ENCODE peak calls at places on chromosomes 6 and 20, in eight cellular contexts. A, L, P, Q, G, O, R and D are unnamed samples.

GRCh38 chr6:139457482-139457881 is 83.0 kb upstream of the CITED2 start:
- DNase-seq in A (no peak), L (no peak), P (no peak), Q (no peak), G (no peak), O (no peak), R (no peak), D (no peak)

GRCh38 chr20:41387433-41387832 is 20.8 kb upstream of the EMILIN3 start:
- DNase-seq in A (no peak), L (no peak), P (no peak), Q (no peak), G (no peak), O (no peak), R (no peak), D (no peak)

GRCh38 chr6:139533573-139534471 is 159.4 kb upstream of the CITED2 start:
- DNase-seq in A (no peak), L (no peak), P (peak; percentile 74), Q (no peak), G (peak; percentile 55), O (peak; percentile 76), R (no peak), D (no peak)

GRCh38 chr6:36677753-36678487 is 594 bp upstream of the CDKN1A start:
- DNase-seq in A (no peak), L (no peak), P (no peak), Q (no peak), G (no peak), O (no peak), R (no peak), D (no peak)

GRCh38 chr20:34110025-34111013 is 1.7 kb downstream of the EIF2S2 start:
- DNase-seq in A (no peak), L (no peak), P (no peak), Q (no peak), G (no peak), O (no peak), R (no peak), D (no peak)

GRCh38 chr6:80689700-80690099 is 583.2 kb downstream of the BCKDHB start:
- DNase-seq in A (no peak), L (no peak), P (no peak), Q (no peak), G (no peak), O (no peak), R (no peak), D (no peak)

GRCh38 chr6:54335871-54336270 is 27.6 kb downstream of the TINAG start:
- DNase-seq in A (no peak), L (no peak), P (no peak), Q (no peak), G (no peak), O (no peak), R (no peak), D (no peak)

GRCh38 chr20:3239026-3239866 is at the start of gene SLC4A11:
- DNase-seq in A (no peak), L (no peak), P (peak; percentile 77), Q (no peak), G (peak; percentile 80), O (peak; percentile 77), R (peak; percentile 67), D (no peak)

GRCh38 chr20:50475879-50476292 is 34.3 kb upstream of the PTPN1 start:
- DNase-seq in A (no peak), L (no peak), P (peak; percentile 74), Q (peak; percentile 72), G (peak; percentile 42), O (peak; percentile 49), R (no peak), D (no peak)

GRCh38 chr6:160259585-160259984 is 964 bp upstream of the SLC22A2 start:
- DNase-seq in A (no peak), L (no peak), P (no peak), Q (no peak), G (no peak), O (no peak), R (no peak), D (no peak)

GRCh38 chr6:123640567-123641187 is 3.9 kb upstream of the TRDN start:
- DNase-seq in A (no peak), L (no peak), P (no peak), Q (no peak), G (no peak), O (no peak), R (no peak), D (no peak)

GRCh38 chr20:10731190-10731955 is 57.6 kb upstream of the JAG1 start:
- DNase-seq in A (no peak), L (no peak), P (no peak), Q (no peak), G (no peak), O (no peak), R (no peak), D (no peak)

GRCh38 chr20:59580991-59581401 is 23.3 kb upstream of the PHACTR3 start:
- DNase-seq in A (no peak), L (no peak), P (no peak), Q (no peak), G (no peak), O (no peak), R (no peak), D (peak; percentile 40)

GRCh38 chr6:46736913-46737312 is 1.7 kb upstream of the PLA2G7 start:
- DNase-seq in A (no peak), L (no peak), P (no peak), Q (no peak), G (no peak), O (no peak), R (no peak), D (no peak)

GRCh38 chr20:44571367-44571766 is 11.0 kb upstream of the PKIG start:
- DNase-seq in A (no peak), L (no peak), P (no peak), Q (no peak), G (no peak), O (no peak), R (no peak), D (no peak)

GRCh38 chr6:35486005-35486925 is 10.6 kb downstream of the TEAD3 start:
- DNase-seq in A (no peak), L (no peak), P (peak; percentile 92), Q (peak; percentile 94), G (peak; percentile 86), O (peak; percentile 70), R (no peak), D (peak; percentile 86)
- TF ChIP-seq POLR2A in A (no peak), L (no peak), P (peak; percentile 70), Q (peak; percentile 40), G (no peak), O (no peak), R (no peak), D (no peak)

GRCh38 chr6:11044712-11045167 is 635 bp upstream of the ELOVL2 start:
- DNase-seq in A (no peak), L (no peak), P (no peak), Q (no peak), G (no peak), O (no peak), R (no peak), D (no peak)
- H3K27me3 ChIP-seq in A (peaks cover 83% of the 10 kb centered on the region), L (peaks cover 87% of the 10 kb centered on the region), P (peaks cover 97% of the 10 kb centered on the region), Q (peaks cover 3% of the 10 kb centered on the region), G (peaks cover 88% of the 10 kb centered on the region), O (peaks cover 3% of the 10 kb centered on the region), R (peaks cover 19% of the 10 kb centered on the region), D (peaks cover 56% of the 10 kb centered on the region)

DNA sequence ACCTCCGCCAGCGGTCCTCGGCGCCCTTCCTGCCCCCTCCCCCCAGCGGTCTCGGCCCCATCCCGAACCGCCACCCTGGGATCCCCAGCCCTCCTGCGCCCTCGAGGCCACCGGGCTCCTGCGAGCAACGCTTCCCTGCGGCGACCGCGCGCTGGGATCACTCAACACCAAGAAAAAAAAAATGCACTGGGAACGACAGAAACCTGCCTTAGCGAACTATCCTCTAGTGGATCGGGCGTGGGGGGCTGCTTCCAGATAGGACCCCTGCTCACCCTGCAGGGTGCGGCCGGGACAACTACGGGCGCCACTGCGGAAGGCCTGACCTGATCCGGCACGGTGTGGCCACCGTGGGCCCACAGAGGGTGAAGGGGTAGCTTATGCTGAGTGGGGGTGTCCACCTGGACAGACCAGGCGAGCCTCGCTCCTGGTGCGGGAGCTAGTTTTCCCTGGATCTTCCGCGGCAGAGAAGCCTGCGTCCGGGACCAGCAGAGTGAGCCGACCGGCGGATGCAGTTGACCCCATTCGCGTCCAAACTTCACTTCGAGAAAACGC is 38.0 kb downstream of the NCR2 start:
- DNase-seq in A (no peak), L (no peak), P (no peak), Q (no peak), G (no peak), O (no peak), R (no peak), D (no peak)
- TF ChIP-seq EP300 in A (no peak), L (no peak), P (no peak), Q (no peak), G (no peak), O (no peak), R (no peak), D (no peak)

GRCh38 chr20:51653226-51653625 is 110.7 kb upstream of the NFATC2 start:
- DNase-seq in A (no peak), L (no peak), P (no peak), Q (no peak), G (no peak), O (no peak), R (no peak), D (no peak)

GRCh38 chr20:51654060-51654459 is 111.5 kb upstream of the NFATC2 start:
- DNase-seq in A (no peak), L (no peak), P (no peak), Q (no peak), G (no peak), O (no peak), R (no peak), D (no peak)

GRCh38 chr20:51654495-51654894 is 112.0 kb upstream of the NFATC2 start:
- DNase-seq in A (no peak), L (no peak), P (no peak), Q (no peak), G (no peak), O (no peak), R (no peak), D (no peak)

GRCh38 chr20:51650685-51651134 is 108.2 kb upstream of the NFATC2 start:
- DNase-seq in A (no peak), L (no peak), P (no peak), Q (no peak), G (no peak), O (peak; percentile 37), R (no peak), D (no peak)

GRCh38 chr20:51651921-51652549 is 109.5 kb upstream of the NFATC2 start:
- DNase-seq in A (no peak), L (no peak), P (no peak), Q (no peak), G (no peak), O (no peak), R (no peak), D (no peak)
- TF ChIP-seq POLR2A in A (no peak), L (no peak), P (no peak), Q (no peak), G (no peak), O (no peak), R (no peak), D (no peak)

GRCh38 chr20:61979090-61979489 is 86.6 kb downstream of the TAF4 start:
- DNase-seq in A (no peak), L (no peak), P (no peak), Q (no peak), G (no peak), O (no peak), R (no peak), D (peak; percentile 37)
- H3K27me3 ChIP-seq in A (no peaks in the 10 kb centered on the region), L (no peaks in the 10 kb centered on the region), P (no peaks in the 10 kb centered on the region), Q (no peaks in the 10 kb centered on the region), G (no peaks in the 10 kb centered on the region), O (no peaks in the 10 kb centered on the region), R (no peaks in the 10 kb centered on the region), D (no peaks in the 10 kb centered on the region)